ENCODE peak calls at places on chromosomes 6 and 20, in five cellular contexts. C is activated CD8-positive, alpha-beta memory T cell treated with anti-CD3 and anti-CD28 coated beads for 48 hours; N is epithelial cell of esophagus; M is NCI-H748 treated with DMSO at 0.1 percent for 48 hours; G is HT1080. Y is an unnamed sample.

GRCh38 chr20:58004900-58005299 is 223.6 kb downstream of the ANKRD60 start:
- DNase-seq in G (no peak), C (no peak), M (no peak), N (no peak), Y (no peak)

GRCh38 chr6:12383448-12383847 is 93.3 kb downstream of the EDN1 start:
- DNase-seq in G (no peak), M (no peak), N (no peak), C (no peak), Y (no peak)

GRCh38 chr20:53157443-53158408 is 185.6 kb downstream of the TSHZ2 start:
- DNase-seq in N (peak), G (peak), M (no peak), C (no peak), Y (peak)

GRCh38 chr6:157761331-157761921 is 61.6 kb upstream of the SNX9 start:
- DNase-seq in M (no peak), N (peak), G (peak), C (no peak), Y (peak)

GRCh38 chr6:122025104-122025503 is 374.3 kb upstream of the HSF2 start:
- DNase-seq in G (no peak), N (peak), M (no peak), C (no peak), Y (no peak)

GRCh38 chr6:170273681-170274080 is 17.2 kb downstream of the DLL1 start:
- DNase-seq in N (no peak), C (no peak), G (no peak), M (no peak), Y (no peak)

GRCh38 chr20:48187891-48188290 is 402.6 kb upstream of the SULF2 start:
- DNase-seq in G (no peak), M (no peak), C (no peak), N (no peak), Y (no peak)

GRCh38 chr20:51153867-51154707 is 131.2 kb upstream of the KCNG1 start:
- DNase-seq in M (no peak), N (no peak), G (no peak), C (no peak), Y (no peak)

GRCh38 chr20:43920797-43921196 is 6.1 kb downstream of the TOX2 start:
- DNase-seq in C (no peak), N (no peak), G (no peak), M (no peak), Y (no peak)

GRCh38 chr6:47086051-47086770 is 44.1 kb upstream of the ADGRF1 start:
- DNase-seq in N (peak), C (no peak), G (no peak), M (no peak), Y (no peak)

GRCh38 chr6:168054663-168055560 is 24.1 kb downstream of the FRMD1 start:
- DNase-seq in G (no peak), N (no peak), M (no peak), C (no peak), Y (no peak)

GRCh38 chr6:35077713-35078105 is 63.4 kb downstream of the TCP11 start:
- DNase-seq in N (no peak), M (no peak), C (no peak), G (no peak), Y (no peak)

GRCh38 chr6:83696674-83697073 is 12.2 kb downstream of the SNAP91 start:
- DNase-seq in N (peak), M (no peak), C (no peak), G (peak), Y (no peak)

GRCh38 chr6:170410241-170410640 is 103.7 kb downstream of the FAM120B start:
- DNase-seq in C (no peak), N (no peak), G (no peak), M (no peak), Y (no peak)

GRCh38 chr6:122890250-122890649 is 101.2 kb downstream of the SMPDL3A start:
- DNase-seq in G (no peak), C (no peak), N (no peak), M (no peak), Y (no peak)

GRCh38 chr6:127458190-127458589 is 999 bp downstream of the KIAA0408 start:
- DNase-seq in G (no peak), N (no peak), M (no peak), C (no peak), Y (no peak)

GRCh38 chr6:20542927-20543602 is 8.8 kb downstream of the CDKAL1 start:
- DNase-seq in M (peak), N (peak), C (no peak), G (peak), Y (peak)

Y was measured in RCC 7860.